ENCODE peak calls at places on chromosomes 16 and 17, in nine cellular contexts. I, Q, N, Z, T, K, E, U and W are unnamed samples.

GRCh38 chr17:42340691-42341127 is 47.5 kb downstream of the STAT3 start:
- DNase-seq in I (no peak), Q (no peak), N (no peak), Z (no peak), T (no peak), K (no peak), E (no peak), U (no peak), W (no peak)

GRCh38 chr17:1555618-1556471 is 6.7 kb downstream of the PITPNA start:
- DNase-seq in I (no peak), Q (peak), N (no peak), Z (peak), T (no peak), K (no peak), E (peak), U (no peak), W (peak)

GRCh38 chr17:72931163-72931562 is 161.3 kb downstream of the SLC39A11 start:
- DNase-seq in I (no peak), Q (no peak), N (no peak), Z (peak), T (no peak), K (no peak), E (peak), U (no peak), W (no peak)

GRCh38 chr17:74457146-74457819 is 9.2 kb upstream of the CD300A start:
- DNase-seq in I (peak), Q (peak), N (no peak), Z (peak), T (peak), K (peak), E (peak), U (peak), W (peak)

GRCh38 chr17:41008811-41009210 is at the start of gene KRTAP3-1:
- DNase-seq in I (no peak), Q (no peak), N (no peak), Z (no peak), T (no peak), K (no peak), E (no peak), U (no peak), W (no peak)

GRCh38 chr17:16415031-16415924 is at the start of gene TRPV2:
- DNase-seq in I (no peak), Q (peak), N (no peak), Z (peak), T (no peak), K (peak), E (peak), U (peak), W (no peak)

GRCh38 chr16:57803413-57803990 is 1.2 kb upstream of the KIFC3 start:
- DNase-seq in I (no peak), Q (peak), N (no peak), Z (peak), T (peak), K (peak), E (no peak), U (no peak), W (no peak)

GRCh38 chr17:81907219-81908145 is 3.7 kb downstream of the PCYT2 start:
- DNase-seq in I (no peak), Q (no peak), N (no peak), Z (no peak), T (no peak), K (no peak), E (no peak), U (no peak), W (no peak)

GRCh38 chr17:62067165-62068145 is 2.4 kb upstream of the MED13 start:
- DNase-seq in I (no peak), Q (no peak), N (no peak), Z (no peak), T (no peak), K (no peak), E (no peak), U (no peak), W (no peak)

GRCh38 chr17:51371732-51372151 is 111.4 kb downstream of the UTP18 start:
- DNase-seq in I (peak), Q (no peak), N (peak), Z (peak), T (peak), K (no peak), E (peak), U (peak), W (peak)

GRCh38 chr16:31134625-31135534 is 647 bp downstream of the PRSS8 start:
- DNase-seq in I (peak), Q (no peak), N (no peak), Z (peak), T (no peak), K (no peak), E (no peak), U (no peak), W (no peak)

GRCh38 chr17:45372325-45372869 is 55.6 kb upstream of the MAP3K14 start:
- DNase-seq in I (no peak), Q (no peak), N (no peak), Z (no peak), T (no peak), K (no peak), E (no peak), U (no peak), W (peak)

GRCh38 chr17:17847726-17848125 is 10.9 kb upstream of the SREBF1 start:
- DNase-seq in I (no peak), Q (no peak), N (no peak), Z (no peak), T (no peak), K (no peak), E (no peak), U (no peak), W (no peak)

GRCh38 chr16:11528053-11528452 is 58.7 kb downstream of the LITAF start:
- DNase-seq in I (no peak), Q (no peak), N (no peak), Z (no peak), T (no peak), K (no peak), E (no peak), U (no peak), W (no peak)

GRCh38 chr16:64428463-64428862 is 693.4 kb downstream of the CDH11 start:
- DNase-seq in I (peak), Q (no peak), N (peak), Z (no peak), T (peak), K (no peak), E (no peak), U (peak), W (no peak)

GRCh38 chr16:28846933-28847273 is 755 bp upstream of the TUFM start:
- DNase-seq in I (no peak), Q (no peak), N (no peak), Z (no peak), T (no peak), K (no peak), E (no peak), U (no peak), W (no peak)

GRCh38 chr17:82053556-82054263 is 2.0 kb downstream of the GPS1 start:
- DNase-seq in I (no peak), Q (no peak), N (no peak), Z (no peak), T (no peak), K (no peak), E (no peak), U (no peak), W (no peak)

GRCh38 chr17:43854498-43854897 is 7.5 kb downstream of the CD300LG start:
- DNase-seq in I (no peak), Q (no peak), N (no peak), Z (no peak), T (no peak), K (no peak), E (peak), U (no peak), W (no peak)

GRCh38 chr17:17315142-17315821 is 12.1 kb downstream of the NT5M start:
- DNase-seq in I (no peak), Q (no peak), N (no peak), Z (no peak), T (no peak), K (no peak), E (no peak), U (no peak), W (no peak)

GRCh38 chr16:67155305-67156145 is 4.2 kb downstream of the TRADD start:
- DNase-seq in I (peak), Q (peak), N (peak), Z (peak), T (peak), K (peak), E (peak), U (peak), W (no peak)

GRCh38 chr16:12899529-12900168 is 1.7 kb upstream of the SHISA9 start:
- DNase-seq in I (no peak), Q (no peak), N (no peak), Z (no peak), T (no peak), K (no peak), E (no peak), U (no peak), W (no peak)

GRCh38 chr17:7589204-7589868 is 558 bp downstream of the SOX15 start:
- DNase-seq in I (peak), Q (peak), N (peak), Z (no peak), T (peak), K (peak), E (peak), U (peak), W (peak)

GRCh38 chr17:67813803-67814180 is 11.5 kb upstream of the BPTF start:
- DNase-seq in I (no peak), Q (no peak), N (no peak), Z (no peak), T (no peak), K (no peak), E (no peak), U (no peak), W (no peak)

GRCh38 chr17:41396340-41396739 is 1.1 kb downstream of the KRT31 start:
- DNase-seq in I (no peak), Q (no peak), N (no peak), Z (no peak), T (no peak), K (no peak), E (no peak), U (no peak), W (no peak)

GRCh38 chr16:72910875-72911274 is 137.1 kb downstream of the ZFHX3 start:
- DNase-seq in I (no peak), Q (no peak), N (no peak), Z (no peak), T (no peak), K (no peak), E (no peak), U (no peak), W (no peak)

GRCh38 chr16:85148959-85149358 is 36.7 kb upstream of the CIBAR2 start:
- DNase-seq in I (no peak), Q (no peak), N (peak), Z (no peak), T (peak), K (no peak), E (no peak), U (no peak), W (no peak)

GRCh38 chr16:69408451-69408850 is 16.0 kb upstream of the CYB5B start:
- DNase-seq in I (no peak), Q (peak), N (no peak), Z (no peak), T (no peak), K (no peak), E (no peak), U (no peak), W (no peak)

GRCh38 chr17:44536090-44536960 is 21.0 kb upstream of the FZD2 start:
- DNase-seq in I (peak), Q (peak), N (no peak), Z (peak), T (peak), K (no peak), E (peak), U (no peak), W (no peak)

GRCh38 chr16:56281256-56281805 is 90.0 kb downstream of the GNAO1 start:
- DNase-seq in I (no peak), Q (no peak), N (no peak), Z (peak), T (no peak), K (no peak), E (no peak), U (peak), W (no peak)

GRCh38 chr17:1746975-1747543 is 4.4 kb downstream of the SERPINF2 start:
- DNase-seq in I (no peak), Q (no peak), N (no peak), Z (no peak), T (peak), K (no peak), E (no peak), U (no peak), W (no peak)

GRCh38 chr17:64583055-64583454 is 76.3 kb downstream of the CEP95 start:
- DNase-seq in I (no peak), Q (no peak), N (no peak), Z (no peak), T (no peak), K (no peak), E (no peak), U (no peak), W (no peak)

GRCh38 chr16:3282747-3283524 is at the start of gene ZNF263:
- DNase-seq in I (peak), Q (peak), N (peak), Z (peak), T (peak), K (peak), E (peak), U (peak), W (peak)

GRCh38 chr16:3285131-3285530 is 1.8 kb downstream of the ZNF263 start:
- DNase-seq in I (no peak), Q (no peak), N (no peak), Z (no peak), T (no peak), K (no peak), E (no peak), U (no peak), W (no peak)

GRCh38 chr16:3281222-3281621 is 2.1 kb upstream of the ZNF263 start:
- DNase-seq in I (no peak), Q (no peak), N (no peak), Z (no peak), T (no peak), K (no peak), E (no peak), U (no peak), W (no peak)

GRCh38 chr16:3283525-3284447 is 495 bp downstream of the ZNF263 start:
- DNase-seq in I (no peak), Q (peak), N (no peak), Z (peak), T (peak), K (peak), E (no peak), U (no peak), W (no peak)

GRCh38 chr16:3282103-3282746 is 1.1 kb upstream of the ZNF263 start:
- DNase-seq in I (no peak), Q (no peak), N (no peak), Z (peak), T (no peak), K (no peak), E (no peak), U (peak), W (no peak)
- TF ChIP-seq CTCF in I (no peak), Q (no peak), N (peak), Z (no peak), T (no peak), K (no peak), E (no peak), U (peak), W (no peak)

GRCh38 chr17:28846231-28846630 is 3.6 kb upstream of the FAM222B start:
- DNase-seq in I (no peak), Q (no peak), N (no peak), Z (no peak), T (no peak), K (no peak), E (no peak), U (no peak), W (no peak)

GRCh38 chr17:28854457-28855382 is at the start of gene ERAL1:
- DNase-seq in I (peak), Q (peak), N (peak), Z (peak), T (peak), K (peak), E (peak), U (peak), W (peak)

GRCh38 chr17:28843810-28844137 is 1.2 kb upstream of the FAM222B start:
- DNase-seq in I (no peak), Q (no peak), N (no peak), Z (no peak), T (no peak), K (no peak), E (no peak), U (no peak), W (no peak)

GRCh38 chr17:28853295-28853694 is 1.5 kb upstream of the ERAL1 start:
- DNase-seq in I (no peak), Q (no peak), N (no peak), Z (no peak), T (no peak), K (no peak), E (no peak), U (no peak), W (no peak)

GRCh38 chr17:28849281-28849680 is 5.5 kb upstream of the ERAL1 start:
- DNase-seq in I (peak), Q (no peak), N (peak), Z (peak), T (no peak), K (no peak), E (peak), U (peak), W (no peak)
- TF ChIP-seq CTCF in I (no peak), Q (no peak), N (no peak), Z (no peak), T (no peak), K (no peak), E (peak), U (peak), W (peak)

GRCh38 chr17:28726912-28727726 is 1.1 kb upstream of the TLCD1 start:
- DNase-seq in I (peak), Q (peak), N (peak), Z (peak), T (peak), K (peak), E (peak), U (peak), W (peak)

GRCh38 chr17:28725660-28726395 is at the start of gene TLCD1:
- DNase-seq in I (peak), Q (peak), N (peak), Z (peak), T (peak), K (peak), E (peak), U (peak), W (no peak)

GRCh38 chr17:28724500-28725165 is 1.4 kb downstream of the TLCD1 start:
- DNase-seq in I (no peak), Q (no peak), N (no peak), Z (peak), T (no peak), K (no peak), E (no peak), U (no peak), W (no peak)

GRCh38 chr17:28726396-28726911 is 421 bp upstream of the TLCD1 start:
- DNase-seq in I (peak), Q (no peak), N (peak), Z (peak), T (peak), K (no peak), E (peak), U (no peak), W (no peak)

GRCh38 chr17:28725166-28725659 is 820 bp downstream of the TLCD1 start:
- DNase-seq in I (peak), Q (no peak), N (peak), Z (peak), T (peak), K (no peak), E (no peak), U (no peak), W (no peak)
- TF ChIP-seq CTCF in I (no peak), Q (no peak), N (peak), Z (peak), T (no peak), K (no peak), E (no peak), U (peak), W (no peak)

GRCh38 chr16:52552643-52553042 is 5.7 kb upstream of the TOX3 start:
- DNase-seq in I (no peak), Q (no peak), N (no peak), Z (no peak), T (no peak), K (no peak), E (no peak), U (no peak), W (no peak)

GRCh38 chr16:52555572-52555971 is 8.6 kb upstream of the TOX3 start:
- DNase-seq in I (no peak), Q (no peak), N (no peak), Z (no peak), T (no peak), K (no peak), E (no peak), U (no peak), W (no peak)

GRCh38 chr16:52556083-52556482 is 9.1 kb upstream of the TOX3 start:
- DNase-seq in I (no peak), Q (no peak), N (no peak), Z (no peak), T (no peak), K (no peak), E (no peak), U (no peak), W (no peak)

GRCh38 chr16:52554334-52554733 is 7.4 kb upstream of the TOX3 start:
- DNase-seq in I (no peak), Q (no peak), N (no peak), Z (no peak), T (no peak), K (no peak), E (no peak), U (no peak), W (no peak)

DNA sequence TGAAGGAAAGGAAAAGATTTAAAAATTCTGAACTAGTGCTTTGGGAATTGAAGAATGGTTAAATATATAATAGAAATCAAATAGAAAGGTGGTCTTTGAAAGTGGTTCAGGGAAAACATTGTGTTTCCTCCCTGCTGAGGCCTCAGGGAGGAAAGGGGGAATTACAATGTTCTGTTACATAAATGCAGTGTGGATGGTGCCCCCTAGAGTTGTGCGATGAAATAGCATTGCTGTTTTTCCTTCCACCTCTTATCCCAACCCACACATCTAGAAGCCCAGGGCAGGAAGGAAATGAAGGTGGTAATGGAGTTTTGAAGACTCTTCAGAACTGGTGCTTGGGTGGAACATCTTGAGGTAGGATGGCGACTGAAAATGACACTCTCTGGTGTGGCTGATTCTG is 6.4 kb upstream of the TOX3 start:
- DNase-seq in I (no peak), Q (no peak), N (no peak), Z (no peak), T (no peak), K (no peak), E (no peak), U (no peak), W (no peak)
- TF ChIP-seq CTCF in I (no peak), Q (no peak), N (peak), Z (peak), T (no peak), K (no peak), E (no peak), U (no peak), W (no peak)

GRCh38 chr17:80030730-80031410 is 4.8 kb downstream of the TBC1D16 start:
- DNase-seq in I (no peak), Q (no peak), N (no peak), Z (no peak), T (no peak), K (no peak), E (no peak), U (no peak), W (peak)
- TF ChIP-seq CTCF in I (no peak), Q (no peak), N (no peak), Z (no peak), T (no peak), K (no peak), E (no peak), U (no peak), W (no peak)